ENCODE peak calls at places on chromosomes 13 and 19, in five cellular contexts. H is heart left ventricle, U is COR-L47, J is tibial nerve, P is hippocampal formation. T is an unnamed sample.
A peak's percentile ranks its signal among the peaks of the same experiment; 100 is the strongest.

GRCh38 chr19:8512115-8512967 is 1.6 kb downstream of the ZNF414 start:
- DNase-seq in H (no peak), U (no peak), J (no peak), P (no peak), T (no peak)

GRCh38 chr13:100987993-100988392 is 313.4 kb upstream of the TMTC4 start:
- DNase-seq in H (no peak), U (no peak), J (no peak), P (peak; percentile 42), T (no peak)

GRCh38 chr19:41548954-41549688 is 26.8 kb upstream of the CEACAM21 start:
- DNase-seq in H (no peak), U (no peak), J (no peak), P (no peak), T (peak; percentile 35)

GRCh38 chr13:31970237-31970930 is 61.2 kb upstream of the FRY start:
- DNase-seq in H (no peak), U (no peak), J (no peak), P (no peak), T (no peak)

GRCh38 chr19:20388826-20389225 is 176.8 kb downstream of the ZNF737 start:
- DNase-seq in H (no peak), U (no peak), J (no peak), P (no peak), T (no peak)

GRCh38 chr13:30907167-30907761 is 1.2 kb downstream of the MEDAG start:
- DNase-seq in H (no peak), U (no peak), J (no peak), P (no peak), T (peak; percentile 9)

GRCh38 chr13:59038824-59039223 is 1124.9 kb downstream of the DIAPH3 start:
- DNase-seq in H (no peak), U (no peak), J (no peak), P (no peak), T (no peak)

GRCh38 chr19:41321600-41322270 is 11.8 kb downstream of the CCDC97 start:
- DNase-seq in H (peak; percentile 60), U (peak; percentile 20), J (no peak), P (no peak), T (no peak)

GRCh38 chr19:31897292-31897691 is 448.1 kb upstream of the ZNF507 start:
- DNase-seq in H (no peak), U (no peak), J (no peak), P (no peak), T (no peak)

T was measured in heart right ventricle.